ENCODE peak calls at places on chromosomes 3 and 15, in seven cellular contexts. One of them, this sample, is unnamed.

GRCh38 chr3:70076394-70076793 is 76.9 kb downstream of the SAMMSON start:
- DNase-seq in stomach: peak
- DNase-seq in sigmoid colon: no peak
- DNase-seq in esophagus muscularis mucosa: no peak
- DNase-seq in endothelial cell of umbilical vein: no peak
- DNase-seq in GM23338: no peak
- DNase-seq in prostate gland: no peak
- DNase-seq in this sample: no peak

GRCh38 chr3:123104550-123104949 is 37.7 kb downstream of the PDIA5 start:
- DNase-seq in stomach: no peak
- DNase-seq in sigmoid colon: no peak
- DNase-seq in esophagus muscularis mucosa: no peak
- DNase-seq in endothelial cell of umbilical vein: peak
- DNase-seq in GM23338: no peak
- DNase-seq in prostate gland: no peak
- DNase-seq in this sample: no peak

GRCh38 chr3:178562143-178562868 is 26.1 kb downstream of the KCNMB2 start:
- DNase-seq in stomach: no peak
- DNase-seq in sigmoid colon: no peak
- DNase-seq in esophagus muscularis mucosa: no peak
- DNase-seq in endothelial cell of umbilical vein: peak
- DNase-seq in GM23338: no peak
- DNase-seq in prostate gland: no peak
- DNase-seq in this sample: no peak

GRCh38 chr3:124560406-124561215 is 169.6 kb upstream of the UMPS start:
- DNase-seq in stomach: no peak
- DNase-seq in sigmoid colon: no peak
- DNase-seq in esophagus muscularis mucosa: no peak
- DNase-seq in endothelial cell of umbilical vein: no peak
- DNase-seq in GM23338: no peak
- DNase-seq in prostate gland: no peak
- DNase-seq in this sample: no peak

GRCh38 chr3:185200639-185201038 is 47.8 kb upstream of the C3orf70 start:
- DNase-seq in stomach: no peak
- DNase-seq in sigmoid colon: no peak
- DNase-seq in esophagus muscularis mucosa: no peak
- DNase-seq in endothelial cell of umbilical vein: peak
- DNase-seq in GM23338: no peak
- DNase-seq in prostate gland: no peak
- DNase-seq in this sample: no peak

GRCh38 chr15:48040166-48040817 is 80.5 kb upstream of the SLC24A5 start:
- DNase-seq in stomach: no peak
- DNase-seq in sigmoid colon: no peak
- DNase-seq in esophagus muscularis mucosa: peak
- DNase-seq in endothelial cell of umbilical vein: no peak
- DNase-seq in GM23338: no peak
- DNase-seq in prostate gland: no peak
- DNase-seq in this sample: no peak

GRCh38 chr15:64895285-64896065 is 16.2 kb upstream of the ANKDD1A start:
- DNase-seq in stomach: peak
- DNase-seq in sigmoid colon: no peak
- DNase-seq in esophagus muscularis mucosa: no peak
- DNase-seq in endothelial cell of umbilical vein: peak
- DNase-seq in GM23338: no peak
- DNase-seq in prostate gland: no peak
- DNase-seq in this sample: peak

GRCh38 chr3:181709537-181710279 is 2.0 kb upstream of the SOX2 start:
- DNase-seq in stomach: peak
- DNase-seq in sigmoid colon: peak
- DNase-seq in esophagus muscularis mucosa: no peak
- DNase-seq in endothelial cell of umbilical vein: peak
- DNase-seq in GM23338: peak
- DNase-seq in prostate gland: peak
- DNase-seq in this sample: peak

GRCh38 chr3:170614214-170614966 is 28.5 kb upstream of the SLC7A14 start:
- DNase-seq in stomach: no peak
- DNase-seq in sigmoid colon: no peak
- DNase-seq in esophagus muscularis mucosa: no peak
- DNase-seq in endothelial cell of umbilical vein: peak
- DNase-seq in GM23338: no peak
- DNase-seq in prostate gland: no peak
- DNase-seq in this sample: peak

GRCh38 chr3:164883161-164883560 is 195.1 kb downstream of the SI start:
- DNase-seq in stomach: no peak
- DNase-seq in sigmoid colon: no peak
- DNase-seq in esophagus muscularis mucosa: no peak
- DNase-seq in endothelial cell of umbilical vein: no peak
- DNase-seq in GM23338: no peak
- DNase-seq in prostate gland: no peak
- DNase-seq in this sample: no peak

GRCh38 chr3:151974067-151974466 is 100.6 kb downstream of the SUCNR1 start:
- DNase-seq in stomach: no peak
- DNase-seq in sigmoid colon: no peak
- DNase-seq in esophagus muscularis mucosa: no peak
- DNase-seq in endothelial cell of umbilical vein: peak
- DNase-seq in GM23338: no peak
- DNase-seq in prostate gland: no peak
- DNase-seq in this sample: no peak

GRCh38 chr3:139759470-139759869 is 81.7 kb upstream of the NMNAT3 start:
- DNase-seq in stomach: no peak
- DNase-seq in sigmoid colon: no peak
- DNase-seq in esophagus muscularis mucosa: no peak
- DNase-seq in endothelial cell of umbilical vein: no peak
- DNase-seq in GM23338: no peak
- DNase-seq in prostate gland: no peak
- DNase-seq in this sample: no peak

GRCh38 chr3:166284994-166285393 is 447.8 kb upstream of the BCHE start:
- DNase-seq in stomach: no peak
- DNase-seq in sigmoid colon: no peak
- DNase-seq in esophagus muscularis mucosa: no peak
- DNase-seq in endothelial cell of umbilical vein: peak
- DNase-seq in GM23338: no peak
- DNase-seq in prostate gland: no peak
- DNase-seq in this sample: peak

GRCh38 chr3:99523446-99523845 is 114.9 kb upstream of the COL8A1 start:
- DNase-seq in stomach: no peak
- DNase-seq in sigmoid colon: no peak
- DNase-seq in esophagus muscularis mucosa: no peak
- DNase-seq in endothelial cell of umbilical vein: no peak
- DNase-seq in GM23338: no peak
- DNase-seq in prostate gland: no peak
- DNase-seq in this sample: no peak

GRCh38 chr15:81723758-81724157 is 322.1 kb downstream of the MEX3B start:
- DNase-seq in stomach: no peak
- DNase-seq in sigmoid colon: no peak
- DNase-seq in esophagus muscularis mucosa: no peak
- DNase-seq in endothelial cell of umbilical vein: no peak
- DNase-seq in GM23338: no peak
- DNase-seq in prostate gland: no peak
- DNase-seq in this sample: no peak

GRCh38 chr3:29759443-29760033 is 478.7 kb downstream of the RBMS3 start:
- DNase-seq in stomach: no peak
- DNase-seq in sigmoid colon: no peak
- DNase-seq in esophagus muscularis mucosa: no peak
- DNase-seq in endothelial cell of umbilical vein: peak
- DNase-seq in GM23338: no peak
- DNase-seq in prostate gland: peak
- DNase-seq in this sample: no peak

GRCh38 chr3:9550999-9551398 is 2.6 kb downstream of the LHFPL4 start:
- DNase-seq in stomach: no peak
- DNase-seq in sigmoid colon: no peak
- DNase-seq in esophagus muscularis mucosa: no peak
- DNase-seq in endothelial cell of umbilical vein: no peak
- DNase-seq in GM23338: peak
- DNase-seq in prostate gland: no peak
- DNase-seq in this sample: no peak

GRCh38 chr3:120558784-120559227 is 37.3 kb upstream of the NDUFB4 start:
- DNase-seq in stomach: peak
- DNase-seq in sigmoid colon: peak
- DNase-seq in esophagus muscularis mucosa: peak
- DNase-seq in endothelial cell of umbilical vein: peak
- DNase-seq in GM23338: peak
- DNase-seq in prostate gland: peak
- DNase-seq in this sample: peak
- TF ChIP-seq POLR2AphosphoS5 in stomach: peak
- TF ChIP-seq POLR2AphosphoS5 in sigmoid colon: peak
- TF ChIP-seq POLR2AphosphoS5 in esophagus muscularis mucosa: peak
- TF ChIP-seq POLR2AphosphoS5 in endothelial cell of umbilical vein: no peak
- TF ChIP-seq POLR2AphosphoS5 in GM23338: no peak
- TF ChIP-seq POLR2AphosphoS5 in prostate gland: peak
- TF ChIP-seq POLR2AphosphoS5 in this sample: no peak

DNA sequence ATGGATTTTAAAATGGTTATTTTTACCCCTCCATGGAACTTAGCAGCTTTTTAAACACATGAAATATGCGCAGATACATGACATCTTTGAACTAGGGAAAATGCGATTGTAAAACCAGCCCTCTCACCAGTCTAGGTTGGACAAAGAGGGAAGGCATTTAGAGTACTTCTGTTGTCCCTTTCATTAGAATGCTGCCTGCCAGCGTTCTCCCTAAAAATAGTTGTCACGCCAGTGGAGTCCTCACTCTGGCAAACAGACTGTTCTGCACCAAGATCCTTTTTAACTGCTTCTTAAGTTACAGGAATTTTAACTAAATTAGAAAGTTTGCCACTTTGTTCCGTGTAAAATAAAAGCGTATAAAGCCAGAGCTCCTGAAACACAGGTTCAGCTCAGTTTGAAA is 295.3 kb downstream of the VPS13C start:
- DNase-seq in stomach: no peak
- DNase-seq in sigmoid colon: no peak
- DNase-seq in esophagus muscularis mucosa: no peak
- DNase-seq in endothelial cell of umbilical vein: no peak
- DNase-seq in GM23338: peak
- DNase-seq in prostate gland: no peak
- DNase-seq in this sample: no peak
- TF ChIP-seq CTCF in stomach: no peak
- TF ChIP-seq CTCF in sigmoid colon: no peak
- TF ChIP-seq CTCF in esophagus muscularis mucosa: no peak
- TF ChIP-seq CTCF in endothelial cell of umbilical vein: no peak
- TF ChIP-seq CTCF in GM23338: no peak
- TF ChIP-seq CTCF in prostate gland: no peak
- TF ChIP-seq CTCF in this sample: no peak

DNA sequence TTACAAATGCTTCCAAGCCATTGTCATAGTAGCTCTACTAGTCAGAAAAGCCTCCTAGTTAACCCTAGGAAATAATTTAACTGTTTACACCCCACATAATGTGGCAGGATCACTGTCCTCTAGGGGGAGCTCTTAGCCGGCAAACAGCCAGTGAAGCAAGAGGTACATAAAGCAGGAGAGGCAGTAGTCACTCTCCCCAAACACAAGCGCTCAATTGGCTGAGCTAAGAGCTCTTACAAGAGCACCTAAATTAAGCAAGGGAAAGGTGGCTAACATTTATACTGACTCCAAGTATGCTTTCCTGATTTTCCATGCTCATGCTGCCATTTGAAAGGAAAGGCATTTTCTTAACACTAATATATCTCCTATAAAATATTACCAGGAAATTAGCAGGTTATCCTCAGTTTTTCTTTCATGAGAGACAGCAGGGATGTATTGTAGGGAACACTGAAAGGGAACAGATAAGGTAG is 37.6 kb downstream of the NCEH1 start:
- DNase-seq in stomach: peak
- DNase-seq in sigmoid colon: peak
- DNase-seq in esophagus muscularis mucosa: no peak
- DNase-seq in endothelial cell of umbilical vein: peak
- DNase-seq in GM23338: peak
- DNase-seq in prostate gland: peak
- DNase-seq in this sample: no peak
- H3K27ac ChIP-seq in stomach: no peak
- H3K27ac ChIP-seq in sigmoid colon: no peak
- H3K27ac ChIP-seq in esophagus muscularis mucosa: no peak
- H3K27ac ChIP-seq in endothelial cell of umbilical vein: no peak
- H3K27ac ChIP-seq in GM23338: no peak
- H3K27ac ChIP-seq in prostate gland: no peak
- H3K27ac ChIP-seq in this sample: no peak

DNA sequence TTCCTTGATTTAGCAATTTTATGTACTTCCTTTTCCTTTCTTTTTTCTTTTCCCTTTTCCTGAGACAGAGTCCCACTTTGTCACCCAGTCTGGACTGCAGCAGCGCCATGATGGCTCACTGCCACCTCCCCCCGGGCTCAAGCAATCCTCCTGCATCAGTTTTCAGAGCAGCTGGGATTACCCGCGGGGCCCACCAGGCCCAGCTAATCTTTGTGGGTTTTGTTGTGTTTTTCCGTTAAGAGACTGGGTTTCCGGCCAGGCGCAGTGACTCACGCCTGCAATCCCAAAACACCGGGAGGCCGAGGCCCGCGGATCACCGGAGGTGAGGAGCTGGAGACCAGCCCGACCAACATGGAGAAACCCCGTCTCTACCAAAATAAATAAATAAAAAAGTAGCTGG is 17.7 kb downstream of the GOLGA8S start:
- DNase-seq in stomach: no peak
- DNase-seq in sigmoid colon: no peak
- DNase-seq in esophagus muscularis mucosa: no peak
- DNase-seq in endothelial cell of umbilical vein: no peak
- DNase-seq in GM23338: peak
- DNase-seq in prostate gland: no peak
- DNase-seq in this sample: no peak
- TF ChIP-seq POLR2AphosphoS5 in stomach: no peak
- TF ChIP-seq POLR2AphosphoS5 in sigmoid colon: no peak
- TF ChIP-seq POLR2AphosphoS5 in esophagus muscularis mucosa: no peak
- TF ChIP-seq POLR2AphosphoS5 in endothelial cell of umbilical vein: no peak
- TF ChIP-seq POLR2AphosphoS5 in GM23338: no peak
- TF ChIP-seq POLR2AphosphoS5 in prostate gland: no peak
- TF ChIP-seq POLR2AphosphoS5 in this sample: no peak